ENCODE peak calls at places on chromosomes 2 and 18, in four cellular contexts. M is lower lobe of right lung, I is lung, K is K562. V is an unnamed sample. For H3K4me1, the result is how much of the 10 kb centered on the place peaks cover.

GRCh38 chr2:20137131-20137571 is 85.7 kb upstream of the LAPTM4A start:
- DNase-seq in K (no peak), I (no peak), M (no peak), V (no peak)

GRCh38 chr18:24271381-24272331 is 126.0 kb downstream of the OSBPL1A start:
- DNase-seq in K (peak), I (peak), M (peak), V (peak)

GRCh38 chr2:127410871-127411396 is 7.3 kb upstream of the PROC start:
- DNase-seq in M (no peak), I (peak), K (no peak), V (no peak)

GRCh38 chr2:120566331-120567035 is 169.2 kb upstream of the GLI2 start:
- DNase-seq in K (no peak), M (no peak), I (no peak), V (no peak)

GRCh38 chr2:31413876-31414550 is 529 bp downstream of the XDH start:
- DNase-seq in K (peak), M (no peak), I (no peak), V (peak)

GRCh38 chr2:113370030-113370429 is 67.5 kb upstream of the ZNG1B start:
- DNase-seq in K (no peak), M (no peak), I (no peak), V (no peak)

GRCh38 chr2:238924496-238925195 is 76.8 kb downstream of the TWIST2 start:
- DNase-seq in K (no peak), M (no peak), I (no peak), V (no peak)

GRCh38 chr2:158926478-158926948 is 41.9 kb upstream of the TANC1 start:
- DNase-seq in K (peak), M (no peak), I (no peak), V (peak)

GRCh38 chr2:119672161-119672862 is 6.7 kb upstream of the TMEM177 start:
- DNase-seq in K (no peak), M (no peak), I (no peak), V (no peak)

GRCh38 chr2:23533014-23533730 is 148.2 kb downstream of the KLHL29 start:
- DNase-seq in I (no peak), K (no peak), M (no peak), V (no peak)

DNA sequence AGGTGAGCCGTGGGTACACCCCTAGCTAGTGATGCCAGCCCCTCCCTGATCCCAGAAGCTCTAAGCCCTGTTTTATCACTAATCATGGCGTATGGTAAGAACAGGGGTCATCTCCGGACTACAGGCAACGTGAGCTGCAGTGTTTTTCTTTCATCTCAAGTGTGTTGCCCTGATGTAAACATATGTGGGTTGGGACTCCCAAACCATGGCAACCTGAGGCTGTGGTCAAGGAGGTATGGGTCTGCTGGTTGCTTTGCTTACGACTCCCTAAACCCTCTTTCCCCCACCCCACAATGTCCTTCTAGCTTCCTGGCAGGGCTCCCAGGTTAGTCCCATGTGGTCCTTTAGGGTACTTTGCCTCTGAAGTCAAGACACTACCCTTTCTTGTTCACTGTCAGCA is 53.6 kb upstream of the AFF3 start:
- DNase-seq in K (no peak), M (no peak), I (no peak), V (no peak)
- H3K4me1 ChIP-seq in K (under half), M (half or more), I (under half), V (under half)

DNA sequence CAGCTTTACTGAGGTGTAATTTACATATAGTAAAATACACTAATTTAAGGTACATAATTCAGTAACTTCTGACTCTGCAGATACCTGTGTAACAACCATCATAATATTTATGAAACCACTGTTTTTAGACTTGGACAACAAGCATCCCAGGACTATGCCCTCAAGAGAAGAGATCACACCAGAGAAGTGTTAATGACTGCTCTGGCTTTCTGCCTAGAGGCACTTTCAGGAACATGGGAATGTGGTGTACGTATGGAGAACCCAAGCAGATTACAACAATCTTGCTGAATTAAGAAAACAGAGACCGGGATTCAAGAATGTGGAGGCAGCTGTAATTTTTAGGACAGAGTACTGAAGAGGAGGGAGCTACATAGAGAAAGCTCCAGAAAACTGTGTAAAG is 475.2 kb downstream of the LPIN1 start:
- DNase-seq in M (no peak), K (no peak), I (no peak), V (no peak)
- H3K4me1 ChIP-seq in M (under half), K (under half), I (under half), V (under half)

GRCh38 chr18:10245517-10246175 is 208.8 kb upstream of the APCDD1 start:
- DNase-seq in M (no peak), K (no peak), I (no peak), V (no peak)

GRCh38 chr18:10252494-10252893 is 201.9 kb upstream of the APCDD1 start:
- DNase-seq in M (no peak), I (no peak), K (no peak), V (no peak)

GRCh38 chr18:10248738-10249137 is 205.7 kb upstream of the APCDD1 start:
- DNase-seq in K (no peak), I (no peak), M (no peak), V (no peak)

GRCh38 chr18:10247402-10248117 is 206.9 kb upstream of the APCDD1 start:
- DNase-seq in M (no peak), K (no peak), I (no peak), V (no peak)

GRCh38 chr18:10249270-10249669 is 205.2 kb upstream of the APCDD1 start:
- DNase-seq in I (no peak), K (peak), M (no peak), V (peak)
- H3K4me1 ChIP-seq in I (under half), K (under half), M (under half), V (under half)

GRCh38 chr18:49055787-49056186 is 105.0 kb upstream of the SMAD7 start:
- DNase-seq in M (peak), K (peak), I (peak), V (no peak)

GRCh38 chr18:49059028-49059670 is 108.4 kb upstream of the SMAD7 start:
- DNase-seq in M (no peak), I (no peak), K (peak), V (peak)

GRCh38 chr18:49051323-49051967 is 100.7 kb upstream of the SMAD7 start:
- DNase-seq in I (no peak), K (no peak), M (no peak), V (no peak)

GRCh38 chr18:49052891-49053644 is 102.3 kb upstream of the SMAD7 start:
- DNase-seq in M (no peak), I (no peak), K (no peak), V (no peak)

GRCh38 chr18:49055196-49055595 is 104.4 kb upstream of the SMAD7 start:
- DNase-seq in K (no peak), M (no peak), I (no peak), V (no peak)
- H3K4me1 ChIP-seq in K (under half), M (under half), I (under half), V (under half)

DNA sequence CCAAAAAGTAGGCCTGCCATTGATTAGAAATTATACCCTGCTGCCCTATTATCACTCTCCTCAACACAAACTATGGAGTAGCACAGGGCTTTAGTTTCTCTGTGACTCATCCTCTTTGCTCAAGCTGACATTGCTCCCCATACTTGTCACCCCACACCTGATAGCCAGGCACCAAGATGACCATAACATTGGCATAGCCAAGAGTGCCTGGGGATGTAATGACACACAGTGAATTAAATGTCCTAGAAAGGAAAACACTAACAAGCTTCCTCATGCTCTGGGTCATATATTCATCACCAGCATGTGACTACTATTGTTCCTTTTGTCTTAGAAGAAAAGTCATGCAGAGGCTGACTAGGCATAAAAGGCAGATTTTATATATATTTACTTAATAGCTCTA is 137.8 kb upstream of the RND3 start:
- DNase-seq in I (no peak), K (no peak), M (no peak), V (no peak)
- H3K4me1 ChIP-seq in I (under half), K (under half), M (under half), V (under half)

GRCh38 chr18:76454429-76454828 is 40.6 kb downstream of the ZNF516 start:
- DNase-seq in M (no peak), K (no peak), I (no peak), V (no peak)
- H3K4me1 ChIP-seq in M (under half), K (under half), I (under half), V (under half)

GRCh38 chr18:58995663-58996062 is 131.0 kb downstream of the ZNF532 start:
- DNase-seq in K (no peak), M (no peak), I (no peak), V (no peak)

GRCh38 chr18:58990720-58991119 is 126.0 kb downstream of the ZNF532 start:
- DNase-seq in M (no peak), K (no peak), I (no peak), V (no peak)

GRCh38 chr18:58991127-58991798 is 126.6 kb downstream of the ZNF532 start:
- DNase-seq in I (no peak), M (no peak), K (no peak), V (no peak)

GRCh38 chr18:58993260-58993659 is 128.6 kb downstream of the ZNF532 start:
- DNase-seq in I (no peak), M (no peak), K (no peak), V (no peak)

DNA sequence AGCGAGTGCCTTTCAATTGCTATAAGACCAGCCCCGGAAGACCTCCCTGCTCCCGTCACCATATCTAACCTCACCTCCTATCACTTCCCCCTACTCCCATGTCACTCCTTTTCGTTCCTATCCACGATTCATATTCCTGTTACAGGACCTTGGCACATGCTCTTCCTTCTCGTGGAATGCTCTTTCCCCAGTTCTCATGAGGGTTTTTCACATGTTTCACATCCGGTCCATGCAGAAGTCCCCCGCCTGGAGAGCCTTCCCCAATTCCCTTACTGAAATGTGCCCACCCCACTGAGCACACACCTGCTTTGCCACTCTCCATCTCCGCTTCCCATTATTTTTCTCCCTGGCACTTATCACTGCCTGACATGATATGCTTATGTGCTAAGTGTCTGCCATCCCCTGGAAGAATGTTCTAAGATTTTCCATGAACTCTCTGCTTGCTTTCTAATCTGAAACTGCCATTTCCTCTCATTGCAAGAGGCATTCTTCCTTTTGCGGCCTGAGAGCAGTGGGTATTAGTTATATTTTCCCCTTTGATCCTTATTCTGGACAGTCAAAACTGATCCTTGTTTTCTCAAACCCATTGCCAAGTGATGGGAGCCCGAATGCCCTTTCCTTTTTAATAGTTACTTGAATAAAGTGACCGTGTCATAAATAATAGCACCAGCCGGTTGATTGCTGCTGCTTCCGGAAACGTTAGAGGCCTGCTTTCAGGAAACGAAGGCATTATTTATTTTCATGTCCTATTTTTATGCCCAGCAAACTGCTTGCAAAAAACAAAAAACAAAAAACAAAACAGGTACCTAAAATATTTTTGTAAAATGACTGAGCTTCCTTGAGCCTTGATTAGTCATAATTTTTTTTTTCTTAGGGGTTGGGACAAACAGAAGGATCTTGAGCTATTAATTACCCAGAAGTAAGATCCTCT is 127.9 kb downstream of the ZNF532 start:
- DNase-seq in M (no peak), I (no peak), K (no peak), V (no peak)
- H3K4me1 ChIP-seq in M (under half), I (under half), K (under half), V (under half)

GRCh38 chr2:26602575-26602974 is 38.6 kb downstream of the CIB4 start:
- DNase-seq in I (no peak), M (no peak), K (no peak), V (no peak)

GRCh38 chr2:26597197-26597596 is 44.0 kb downstream of the CIB4 start:
- DNase-seq in M (no peak), I (no peak), K (no peak), V (no peak)

GRCh38 chr2:26599387-26599786 is 41.8 kb downstream of the CIB4 start:
- DNase-seq in K (no peak), I (no peak), M (no peak), V (no peak)

GRCh38 chr2:26595146-26595545 is 46.0 kb downstream of the CIB4 start:
- DNase-seq in M (peak), I (no peak), K (no peak), V (no peak)

DNA sequence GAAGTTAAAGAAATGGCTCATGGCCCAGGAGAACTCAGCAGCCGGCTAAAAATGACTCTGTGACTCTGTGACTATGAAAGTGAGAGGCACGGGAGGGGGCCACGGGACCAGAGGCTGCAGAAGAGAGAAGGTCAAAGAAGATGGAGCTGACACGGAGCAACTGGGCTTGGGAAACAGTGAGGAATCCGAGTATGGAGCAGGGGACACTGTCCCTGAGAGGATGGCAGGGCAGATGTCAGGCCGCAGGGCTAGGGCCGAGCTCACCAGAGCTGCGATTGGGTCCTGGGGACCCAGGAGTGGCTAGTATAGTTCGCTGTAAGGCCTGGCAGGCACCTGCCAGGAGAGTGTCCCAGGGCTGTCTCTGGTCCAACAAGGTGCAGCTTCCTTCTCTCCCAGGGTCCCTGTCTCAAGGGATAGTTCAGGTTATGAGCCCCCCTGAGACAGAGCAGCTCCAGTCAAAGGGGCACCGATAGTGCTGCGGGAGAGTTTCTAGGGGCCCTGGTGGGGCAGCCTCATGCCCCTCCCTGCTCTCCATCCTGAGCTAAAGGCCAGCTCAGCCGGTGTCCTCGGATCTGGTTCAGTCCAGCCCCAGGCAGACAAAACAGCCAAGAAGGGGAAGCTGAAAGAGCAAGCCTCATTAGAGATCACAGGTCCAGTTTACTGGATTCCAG is 42.7 kb downstream of the CIB4 start:
- DNase-seq in K (no peak), M (no peak), I (no peak), V (no peak)
- H3K4me1 ChIP-seq in K (under half), M (under half), I (under half), V (under half)

DNA sequence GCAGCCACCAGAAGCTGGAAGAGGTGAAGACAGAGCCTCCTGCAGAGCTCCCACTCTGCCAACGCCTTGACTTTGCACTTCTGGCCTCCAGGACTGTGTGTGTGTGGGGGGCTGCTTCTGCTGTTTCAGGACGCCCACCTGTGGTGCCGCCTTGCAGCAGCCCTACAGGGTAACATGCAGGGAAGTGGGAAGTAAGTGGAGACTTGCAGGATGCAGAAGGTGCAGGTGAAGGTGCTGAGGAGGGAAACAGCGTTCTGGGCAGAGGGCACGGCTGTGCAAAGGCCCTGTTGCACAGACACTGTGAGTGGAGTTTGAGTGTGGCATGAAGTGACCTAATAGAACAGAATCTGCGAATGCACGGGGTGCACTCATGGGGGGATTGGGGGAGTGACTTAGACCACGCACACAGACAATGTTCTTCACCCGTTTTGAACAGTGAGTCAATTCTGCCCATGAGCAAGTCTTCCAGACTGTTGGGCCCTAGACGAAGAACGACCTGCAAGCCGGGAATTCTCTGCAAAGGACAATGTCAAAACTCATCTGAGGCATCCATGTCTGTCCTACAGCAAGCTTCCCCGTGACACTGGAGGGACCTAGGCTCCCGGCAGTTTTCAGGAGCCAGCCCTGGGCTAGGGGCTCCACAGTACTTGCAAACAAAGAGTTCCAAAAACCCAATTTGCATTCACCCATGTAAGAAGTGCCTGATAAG is 19.1 kb downstream of the MBP start:
- DNase-seq in M (no peak), I (no peak), K (no peak), V (no peak)
- H3K4me1 ChIP-seq in M (half or more), I (under half), K (under half), V (under half)